ENCODE peak calls at places on chromosomes 4 and X, in ten cellular contexts. One of them, this sample, is unnamed. For H3K4me1, the result is how much of the 10 kb centered on the place peaks cover.

GRCh38 chr4:108114503-108114902 is 54.2 kb downstream of the LEF1 start:
- DNase-seq in left lung: no peak
- DNase-seq in lung: no peak
- DNase-seq in HCT116: no peak
- DNase-seq in K562: peak
- DNase-seq in hepatocyte: peak
- DNase-seq in uterus: no peak
- DNase-seq in tibial nerve: no peak
- DNase-seq in GM23338: peak
- DNase-seq in Caco-2: no peak
- DNase-seq in this sample: no peak

GRCh38 chr4:41465135-41465761 is 72.7 kb upstream of the LIMCH1 start:
- DNase-seq in HCT116: no peak
- DNase-seq in Caco-2: no peak
- DNase-seq in left lung: no peak
- DNase-seq in GM23338: no peak
- DNase-seq in uterus: no peak
- DNase-seq in lung: no peak
- DNase-seq in hepatocyte: no peak
- DNase-seq in tibial nerve: no peak
- DNase-seq in K562: no peak
- DNase-seq in this sample: no peak

GRCh38 chr4:140082399-140082758 is 71.6 kb downstream of the MAML3 start:
- DNase-seq in HCT116: no peak
- DNase-seq in hepatocyte: no peak
- DNase-seq in K562: no peak
- DNase-seq in left lung: no peak
- DNase-seq in uterus: no peak
- DNase-seq in tibial nerve: no peak
- DNase-seq in Caco-2: no peak
- DNase-seq in lung: no peak
- DNase-seq in GM23338: no peak
- DNase-seq in this sample: no peak

GRCh38 chr4:46016306-46016705 is 107.5 kb downstream of the GABRG1 start:
- DNase-seq in hepatocyte: peak
- DNase-seq in tibial nerve: no peak
- DNase-seq in GM23338: peak
- DNase-seq in Caco-2: no peak
- DNase-seq in HCT116: no peak
- DNase-seq in left lung: no peak
- DNase-seq in lung: no peak
- DNase-seq in K562: peak
- DNase-seq in uterus: no peak
- DNase-seq in this sample: no peak

GRCh38 chrX:22392176-22392814 is 119.6 kb downstream of the CBLL2 start:
- DNase-seq in lung: no peak
- DNase-seq in HCT116: no peak
- DNase-seq in GM23338: no peak
- DNase-seq in K562: no peak
- DNase-seq in Caco-2: no peak
- DNase-seq in hepatocyte: no peak
- DNase-seq in tibial nerve: no peak
- DNase-seq in uterus: no peak
- DNase-seq in left lung: no peak
- DNase-seq in this sample: no peak

GRCh38 chrX:71227370-71228062 is 4.5 kb downstream of the GJB1 start:
- DNase-seq in left lung: no peak
- DNase-seq in lung: no peak
- DNase-seq in K562: no peak
- DNase-seq in HCT116: no peak
- DNase-seq in GM23338: peak
- DNase-seq in tibial nerve: no peak
- DNase-seq in hepatocyte: no peak
- DNase-seq in Caco-2: no peak
- DNase-seq in uterus: no peak
- DNase-seq in this sample: no peak

GRCh38 chrX:110448459-110448858 is 89.8 kb downstream of the RTL9 start:
- DNase-seq in Caco-2: no peak
- DNase-seq in uterus: no peak
- DNase-seq in hepatocyte: no peak
- DNase-seq in K562: no peak
- DNase-seq in tibial nerve: no peak
- DNase-seq in left lung: no peak
- DNase-seq in GM23338: peak
- DNase-seq in HCT116: no peak
- DNase-seq in lung: no peak
- DNase-seq in this sample: no peak

GRCh38 chr4:89024051-89024675 is 32.8 kb downstream of the FAM13A start:
- DNase-seq in GM23338: peak
- DNase-seq in Caco-2: peak
- DNase-seq in hepatocyte: peak
- DNase-seq in left lung: no peak
- DNase-seq in tibial nerve: peak
- DNase-seq in uterus: peak
- DNase-seq in HCT116: peak
- DNase-seq in lung: peak
- DNase-seq in K562: peak
- DNase-seq in this sample: no peak

GRCh38 chrX:2183193-2183725 is 317.5 kb downstream of the DHRSX start:
- DNase-seq in left lung: no peak
- DNase-seq in lung: no peak
- DNase-seq in HCT116: no peak
- DNase-seq in K562: no peak
- DNase-seq in tibial nerve: no peak
- DNase-seq in uterus: no peak
- DNase-seq in Caco-2: no peak
- DNase-seq in hepatocyte: no peak
- DNase-seq in GM23338: peak
- DNase-seq in this sample: no peak

GRCh38 chr4:59597536-59598232 is 1602.4 kb upstream of the ADGRL3 start:
- DNase-seq in hepatocyte: no peak
- DNase-seq in uterus: no peak
- DNase-seq in lung: no peak
- DNase-seq in GM23338: no peak
- DNase-seq in left lung: no peak
- DNase-seq in Caco-2: no peak
- DNase-seq in HCT116: no peak
- DNase-seq in tibial nerve: no peak
- DNase-seq in K562: no peak
- DNase-seq in this sample: no peak

DNA sequence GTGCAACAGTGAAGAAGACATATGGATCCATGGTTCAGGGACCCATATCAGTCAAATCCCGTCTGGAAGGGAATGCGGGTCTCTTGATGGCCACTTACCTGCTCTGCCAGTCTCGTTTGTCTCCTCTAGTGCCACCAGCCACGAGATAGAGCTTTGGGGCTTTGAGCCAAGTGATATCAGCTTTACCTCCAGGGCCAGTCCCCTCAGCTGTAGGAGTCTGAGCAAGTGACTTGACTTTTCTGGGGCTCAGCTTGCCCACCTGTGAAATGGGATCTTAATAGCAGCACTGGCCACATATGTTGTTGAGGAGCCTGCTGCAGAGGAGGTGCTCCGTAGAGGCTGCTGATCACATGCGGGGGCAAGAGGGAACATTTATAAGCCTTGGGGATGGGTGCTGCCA is 1.2 kb downstream of the SLC2A9 start:
- DNase-seq in Caco-2: no peak
- DNase-seq in K562: no peak
- DNase-seq in tibial nerve: no peak
- DNase-seq in hepatocyte: no peak
- DNase-seq in left lung: no peak
- DNase-seq in HCT116: no peak
- DNase-seq in uterus: no peak
- DNase-seq in GM23338: no peak
- DNase-seq in lung: no peak
- DNase-seq in this sample: no peak
- H3K4me1 ChIP-seq in Caco-2: half or more
- H3K4me1 ChIP-seq in K562: under half
- H3K4me1 ChIP-seq in tibial nerve: under half
- H3K4me1 ChIP-seq in hepatocyte: under half
- H3K4me1 ChIP-seq in left lung: under half
- H3K4me1 ChIP-seq in HCT116: under half
- H3K4me1 ChIP-seq in uterus: under half
- H3K4me1 ChIP-seq in GM23338: under half
- H3K4me1 ChIP-seq in lung: under half
- H3K4me1 ChIP-seq in this sample: under half

GRCh38 chr4:77618383-77619241 is 13.0 kb downstream of the CXCL13 start:
- DNase-seq in hepatocyte: peak
- DNase-seq in HCT116: peak
- DNase-seq in K562: peak
- DNase-seq in lung: peak
- DNase-seq in tibial nerve: peak
- DNase-seq in uterus: peak
- DNase-seq in GM23338: peak
- DNase-seq in left lung: peak
- DNase-seq in Caco-2: peak
- DNase-seq in this sample: no peak
- H3K4me3 ChIP-seq in hepatocyte: no peak
- H3K4me3 ChIP-seq in HCT116: no peak
- H3K4me3 ChIP-seq in K562: no peak
- H3K4me3 ChIP-seq in lung: no peak
- H3K4me3 ChIP-seq in tibial nerve: no peak
- H3K4me3 ChIP-seq in uterus: no peak
- H3K4me3 ChIP-seq in GM23338: no peak
- H3K4me3 ChIP-seq in left lung: no peak
- H3K4me3 ChIP-seq in Caco-2: no peak
- H3K4me3 ChIP-seq in this sample: no peak

GRCh38 chrX:45758319-45758718 is 557.6 kb upstream of the DIPK2B start:
- DNase-seq in tibial nerve: no peak
- DNase-seq in HCT116: no peak
- DNase-seq in GM23338: no peak
- DNase-seq in lung: no peak
- DNase-seq in left lung: no peak
- DNase-seq in K562: no peak
- DNase-seq in hepatocyte: no peak
- DNase-seq in Caco-2: no peak
- DNase-seq in uterus: no peak
- DNase-seq in this sample: no peak
- H3K4me1 ChIP-seq in tibial nerve: under half
- H3K4me1 ChIP-seq in HCT116: half or more
- H3K4me1 ChIP-seq in GM23338: under half
- H3K4me1 ChIP-seq in lung: under half
- H3K4me1 ChIP-seq in left lung: under half
- H3K4me1 ChIP-seq in K562: under half
- H3K4me1 ChIP-seq in hepatocyte: under half
- H3K4me1 ChIP-seq in Caco-2: under half
- H3K4me1 ChIP-seq in uterus: under half
- H3K4me1 ChIP-seq in this sample: under half

GRCh38 chrX:134174273-134174660 is 62.7 kb upstream of the CCDC160 start:
- DNase-seq in left lung: no peak
- DNase-seq in K562: no peak
- DNase-seq in HCT116: no peak
- DNase-seq in Caco-2: no peak
- DNase-seq in hepatocyte: no peak
- DNase-seq in uterus: no peak
- DNase-seq in tibial nerve: no peak
- DNase-seq in lung: no peak
- DNase-seq in GM23338: peak
- DNase-seq in this sample: no peak

GRCh38 chrX:134172588-134173259 is 64.3 kb upstream of the CCDC160 start:
- DNase-seq in K562: no peak
- DNase-seq in hepatocyte: peak
- DNase-seq in Caco-2: no peak
- DNase-seq in lung: no peak
- DNase-seq in uterus: peak
- DNase-seq in tibial nerve: no peak
- DNase-seq in HCT116: no peak
- DNase-seq in left lung: peak
- DNase-seq in GM23338: no peak
- DNase-seq in this sample: no peak

GRCh38 chrX:134174859-134175258 is 62.1 kb upstream of the CCDC160 start:
- DNase-seq in lung: no peak
- DNase-seq in left lung: no peak
- DNase-seq in HCT116: no peak
- DNase-seq in GM23338: peak
- DNase-seq in K562: no peak
- DNase-seq in Caco-2: no peak
- DNase-seq in tibial nerve: no peak
- DNase-seq in hepatocyte: no peak
- DNase-seq in uterus: no peak
- DNase-seq in this sample: no peak

GRCh38 chrX:134173541-134174272 is 63.3 kb upstream of the CCDC160 start:
- DNase-seq in uterus: no peak
- DNase-seq in hepatocyte: no peak
- DNase-seq in left lung: no peak
- DNase-seq in Caco-2: no peak
- DNase-seq in lung: no peak
- DNase-seq in GM23338: peak
- DNase-seq in tibial nerve: no peak
- DNase-seq in HCT116: no peak
- DNase-seq in K562: no peak
- DNase-seq in this sample: no peak

GRCh38 chrX:134171661-134172587 is 65.1 kb upstream of the CCDC160 start:
- DNase-seq in HCT116: no peak
- DNase-seq in K562: no peak
- DNase-seq in Caco-2: no peak
- DNase-seq in GM23338: peak
- DNase-seq in left lung: peak
- DNase-seq in lung: no peak
- DNase-seq in tibial nerve: peak
- DNase-seq in uterus: no peak
- DNase-seq in hepatocyte: peak
- DNase-seq in this sample: no peak
- H3K4me3 ChIP-seq in HCT116: no peak
- H3K4me3 ChIP-seq in K562: no peak
- H3K4me3 ChIP-seq in Caco-2: no peak
- H3K4me3 ChIP-seq in GM23338: peak
- H3K4me3 ChIP-seq in left lung: peak
- H3K4me3 ChIP-seq in lung: peak
- H3K4me3 ChIP-seq in tibial nerve: peak
- H3K4me3 ChIP-seq in uterus: peak
- H3K4me3 ChIP-seq in hepatocyte: peak
- H3K4me3 ChIP-seq in this sample: peak

This sample was measured in ascending aorta.